ENCODE peak calls at places on chromosomes 2 and 18, in nine cellular contexts. T, B, P, G, R, I, K, Q and N are unnamed samples.

GRCh38 chr2:66581461-66582363 is 146.8 kb downstream of the MEIS1 start:
- DNase-seq in T (peak), B (no peak), P (peak), G (no peak), R (no peak), I (peak), K (peak), Q (no peak), N (no peak)

GRCh38 chr2:10877691-10878111 is 34.0 kb upstream of the KCNF1 start:
- DNase-seq in T (no peak), B (peak), P (peak), G (no peak), R (peak), I (no peak), K (no peak), Q (no peak), N (no peak)

GRCh38 chr2:64852771-64853241 is 136.4 kb upstream of the SLC1A4 start:
- DNase-seq in T (no peak), B (no peak), P (no peak), G (no peak), R (no peak), I (no peak), K (no peak), Q (peak), N (no peak)

GRCh38 chr18:26215247-26215970 is 10.8 kb upstream of the TAF4B start:
- DNase-seq in T (no peak), B (peak), P (no peak), G (no peak), R (no peak), I (no peak), K (no peak), Q (no peak), N (no peak)

GRCh38 chr2:177254433-177255226 is 9.9 kb downstream of the NFE2L2 start:
- DNase-seq in T (peak), B (peak), P (peak), G (no peak), R (no peak), I (peak), K (peak), Q (no peak), N (no peak)

GRCh38 chr18:74624491-74624890 is 26.8 kb downstream of the ZNF407 start:
- DNase-seq in T (no peak), B (no peak), P (no peak), G (no peak), R (no peak), I (no peak), K (peak), Q (no peak), N (no peak)

GRCh38 chr18:25467226-25468065 is 115.5 kb upstream of the ZNF521 start:
- DNase-seq in T (peak), B (no peak), P (no peak), G (no peak), R (no peak), I (no peak), K (peak), Q (peak), N (no peak)

GRCh38 chr2:170122883-170123547 is 54.9 kb upstream of the MYO3B start:
- DNase-seq in T (no peak), B (no peak), P (no peak), G (no peak), R (no peak), I (no peak), K (no peak), Q (no peak), N (no peak)

GRCh38 chr2:48607307-48608014 is 10.2 kb upstream of the GTF2A1L start:
- DNase-seq in T (no peak), B (no peak), P (no peak), G (no peak), R (no peak), I (no peak), K (peak), Q (no peak), N (no peak)

GRCh38 chr2:11955883-11956282 is 209.5 kb downstream of the LPIN1 start:
- DNase-seq in T (no peak), B (no peak), P (no peak), G (no peak), R (no peak), I (no peak), K (no peak), Q (no peak), N (no peak)

GRCh38 chr2:113218283-113219091 is 44.7 kb downstream of the PSD4 start:
- DNase-seq in T (peak), B (peak), P (peak), G (no peak), R (no peak), I (no peak), K (peak), Q (peak), N (no peak)

DNA sequence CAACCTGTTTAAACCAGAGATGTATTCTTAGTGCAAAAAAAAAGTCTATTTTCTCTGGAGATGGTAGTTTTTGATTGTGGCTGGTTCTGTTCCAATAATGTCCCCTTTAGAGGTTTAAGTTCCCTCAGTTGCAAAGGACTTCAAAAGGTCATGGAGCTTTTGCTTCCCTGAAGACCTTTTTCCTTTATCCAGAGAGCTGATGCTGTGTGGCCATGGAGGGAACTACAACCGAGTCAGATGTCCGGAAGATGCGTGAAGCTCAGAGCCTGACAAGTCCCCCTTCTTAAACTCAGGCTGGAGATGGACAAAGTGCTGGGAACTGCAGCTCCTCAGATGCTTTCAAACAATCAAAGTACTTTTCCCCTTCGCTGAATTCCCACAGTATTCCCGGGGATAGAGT is 176.1 kb downstream of the TMEM18 start:
- DNase-seq in T (no peak), B (no peak), P (peak), G (no peak), R (no peak), I (no peak), K (no peak), Q (no peak), N (no peak)
- TF ChIP-seq CTCF in T (no peak), B (no peak), P (peak), G (no peak), R (peak), I (no peak), K (no peak), Q (no peak), N (no peak)

DNA sequence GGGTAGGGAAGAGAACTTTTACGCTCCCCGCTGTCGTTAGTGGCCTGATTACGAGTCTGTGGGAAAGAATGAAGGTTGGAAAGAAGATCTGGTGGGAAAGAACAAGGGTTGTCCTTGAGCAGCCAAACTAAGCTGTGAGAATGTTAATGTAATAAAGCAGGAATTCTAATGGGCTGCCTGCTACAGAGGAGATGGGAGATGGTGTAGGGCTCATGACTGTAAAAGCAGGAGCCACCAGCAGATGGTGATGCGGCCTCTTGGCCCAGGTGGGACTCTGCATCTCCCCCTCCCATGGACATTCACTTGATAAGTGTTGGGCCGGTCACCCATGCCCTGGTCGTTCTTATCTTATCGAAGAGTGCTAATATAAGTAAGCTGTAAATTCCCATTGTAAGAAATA is 150.0 kb downstream of the NEDD4L start:
- DNase-seq in T (no peak), B (no peak), P (peak), G (no peak), R (no peak), I (no peak), K (no peak), Q (no peak), N (no peak)
- TF ChIP-seq CTCF in T (no peak), B (no peak), P (peak), G (no peak), R (peak), I (no peak), K (peak), Q (no peak), N (no peak)

DNA sequence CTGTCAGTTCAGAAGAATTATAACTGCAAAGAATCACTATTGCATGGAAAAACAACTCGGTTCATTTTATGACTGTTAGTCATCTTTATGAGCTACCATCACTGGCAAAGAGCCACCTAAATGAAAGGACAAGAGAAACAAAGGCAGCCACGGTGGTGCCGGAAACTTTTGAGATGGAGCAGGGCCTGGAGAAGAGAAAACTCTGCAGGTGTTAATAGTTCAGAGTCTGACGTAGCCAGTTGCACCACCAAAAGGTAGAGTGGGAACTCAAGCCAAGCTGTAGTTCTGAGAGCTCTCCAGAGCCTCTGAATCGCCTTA is 110.9 kb downstream of the FTCDNL1 start:
- DNase-seq in T (no peak), B (no peak), P (no peak), G (no peak), R (no peak), I (no peak), K (no peak), Q (no peak), N (no peak)
- TF ChIP-seq CTCF in T (no peak), B (no peak), P (no peak), G (no peak), R (peak), I (no peak), K (no peak), Q (no peak), N (no peak)

DNA sequence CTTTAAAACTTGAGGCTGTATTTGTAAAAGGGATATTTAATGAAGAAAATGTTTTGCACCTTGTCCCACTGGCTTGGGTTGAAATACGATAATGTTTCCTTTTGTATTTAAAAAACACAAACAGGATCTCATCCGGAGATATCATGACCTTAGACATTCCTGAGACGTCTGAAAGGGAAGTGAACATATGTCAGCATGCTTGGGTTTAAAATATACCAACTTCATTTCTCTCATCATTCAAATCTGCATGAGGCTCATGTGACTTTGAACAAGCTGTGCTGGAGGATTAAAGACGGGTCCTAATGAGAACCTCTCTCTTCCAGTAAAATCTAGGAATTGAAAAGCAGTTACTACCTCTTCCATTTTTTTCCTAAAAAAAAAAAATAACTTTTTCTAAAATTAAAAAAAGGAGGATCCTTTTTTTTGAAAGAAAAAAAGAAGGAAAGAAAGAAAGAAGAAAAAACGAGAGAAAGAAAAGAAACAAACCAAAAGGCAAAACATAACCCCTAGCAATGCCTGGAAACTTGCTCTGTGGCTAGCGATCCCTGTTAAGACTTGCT is 106.8 kb upstream of the ZFP36L2 start:
- DNase-seq in T (no peak), B (no peak), P (no peak), G (no peak), R (no peak), I (no peak), K (no peak), Q (no peak), N (no peak)
- TF ChIP-seq CTCF in T (no peak), B (no peak), P (no peak), G (no peak), R (no peak), I (no peak), K (no peak), Q (no peak), N (no peak)